ENCODE peak calls at places on chromosomes 4 and X, in six cellular contexts. One of them, this sample, is unnamed.

GRCh38 chrX:17813277-17813676 is 47.8 kb downstream of the RAI2 start:
- DNase-seq in mesenchymal stem cell: no peak
- DNase-seq in mesendoderm: no peak
- DNase-seq in neuronal stem cell: no peak
- DNase-seq in IMR-90: no peak
- DNase-seq in H9: no peak
- DNase-seq in this sample: no peak

GRCh38 chrX:118239471-118239870 is 106.4 kb upstream of the WDR44 start:
- DNase-seq in mesendoderm: no peak
- DNase-seq in mesenchymal stem cell: no peak
- DNase-seq in H9: no peak
- DNase-seq in neuronal stem cell: no peak
- DNase-seq in IMR-90: peak; percentile 61
- DNase-seq in this sample: no peak

GRCh38 chrX:63664083-63664482 is 120.9 kb downstream of the ARHGEF9 start:
- DNase-seq in mesenchymal stem cell: peak; percentile 51
- DNase-seq in mesendoderm: no peak
- DNase-seq in neuronal stem cell: no peak
- DNase-seq in H9: no peak
- DNase-seq in IMR-90: peak; percentile 33
- DNase-seq in this sample: no peak

GRCh38 chr4:123843137-123843536 is 446.5 kb downstream of the SPRY1 start:
- DNase-seq in mesenchymal stem cell: no peak
- DNase-seq in H9: no peak
- DNase-seq in IMR-90: no peak
- DNase-seq in neuronal stem cell: no peak
- DNase-seq in mesendoderm: no peak
- DNase-seq in this sample: no peak

GRCh38 chrX:39249999-39250398 is 448.7 kb downstream of the MID1IP1 start:
- DNase-seq in H9: no peak
- DNase-seq in IMR-90: no peak
- DNase-seq in mesenchymal stem cell: no peak
- DNase-seq in neuronal stem cell: no peak
- DNase-seq in mesendoderm: no peak
- DNase-seq in this sample: no peak

GRCh38 chr4:81631958-81632439 is 160.3 kb upstream of the RASGEF1B start:
- DNase-seq in mesendoderm: peak; percentile 93
- DNase-seq in mesenchymal stem cell: peak; percentile 70
- DNase-seq in IMR-90: peak; percentile 43
- DNase-seq in H9: no peak
- DNase-seq in neuronal stem cell: no peak
- DNase-seq in this sample: no peak

GRCh38 chrX:3518870-3519269 is 172.4 kb upstream of the MXRA5 start:
- DNase-seq in mesendoderm: peak; percentile 11
- DNase-seq in neuronal stem cell: no peak
- DNase-seq in IMR-90: peak; percentile 92
- DNase-seq in mesenchymal stem cell: peak; percentile 87
- DNase-seq in H9: peak; percentile 30
- DNase-seq in this sample: no peak

GRCh38 chrX:136121788-136122187 is 25.5 kb upstream of the FHL1 start:
- DNase-seq in mesenchymal stem cell: no peak
- DNase-seq in H9: no peak
- DNase-seq in IMR-90: no peak
- DNase-seq in mesendoderm: no peak
- DNase-seq in neuronal stem cell: no peak
- DNase-seq in this sample: no peak

GRCh38 chrX:71181558-71181909 is 36.9 kb downstream of the NLGN3 start:
- DNase-seq in mesenchymal stem cell: no peak
- DNase-seq in mesendoderm: no peak
- DNase-seq in H9: peak; percentile 34
- DNase-seq in neuronal stem cell: no peak
- DNase-seq in IMR-90: no peak
- DNase-seq in this sample: no peak

GRCh38 chr4:111685205-111685604 is 460.0 kb upstream of the FAM241A start:
- DNase-seq in mesendoderm: no peak
- DNase-seq in H9: no peak
- DNase-seq in neuronal stem cell: no peak
- DNase-seq in mesenchymal stem cell: no peak
- DNase-seq in IMR-90: no peak
- DNase-seq in this sample: no peak

GRCh38 chr4:88706574-88706973 is 8.9 kb upstream of the NAP1L5 start:
- DNase-seq in neuronal stem cell: no peak
- DNase-seq in mesendoderm: peak; percentile 60
- DNase-seq in H9: no peak
- DNase-seq in mesenchymal stem cell: peak; percentile 51
- DNase-seq in IMR-90: peak; percentile 77
- DNase-seq in this sample: peak; percentile 21

GRCh38 chr4:13645075-13645474 is 17.6 kb upstream of the BOD1L1 start:
- DNase-seq in mesenchymal stem cell: no peak
- DNase-seq in IMR-90: no peak
- DNase-seq in H9: no peak
- DNase-seq in mesendoderm: no peak
- DNase-seq in neuronal stem cell: no peak
- DNase-seq in this sample: no peak

GRCh38 chrX:44267116-44267515 is 76.4 kb downstream of the EFHC2 start:
- DNase-seq in neuronal stem cell: no peak
- DNase-seq in IMR-90: no peak
- DNase-seq in mesendoderm: no peak
- DNase-seq in H9: no peak
- DNase-seq in mesenchymal stem cell: no peak
- DNase-seq in this sample: no peak

GRCh38 chrX:19539665-19540064 is 24.4 kb upstream of the MAP3K15 start:
- DNase-seq in mesenchymal stem cell: no peak
- DNase-seq in H9: no peak
- DNase-seq in mesendoderm: no peak
- DNase-seq in neuronal stem cell: no peak
- DNase-seq in IMR-90: no peak
- DNase-seq in this sample: no peak

GRCh38 chr4:124936427-124936826 is 223.9 kb upstream of the ANKRD50 start:
- DNase-seq in mesendoderm: peak; percentile 70
- DNase-seq in mesenchymal stem cell: peak; percentile 54
- DNase-seq in neuronal stem cell: no peak
- DNase-seq in H9: no peak
- DNase-seq in IMR-90: peak; percentile 60
- DNase-seq in this sample: no peak

GRCh38 chr4:137422666-137423065 is 109.6 kb downstream of the PCDH18 start:
- DNase-seq in mesenchymal stem cell: peak; percentile 5
- DNase-seq in H9: no peak
- DNase-seq in neuronal stem cell: no peak
- DNase-seq in mesendoderm: no peak
- DNase-seq in IMR-90: no peak
- DNase-seq in this sample: no peak

GRCh38 chr4:74038161-74039064 is at the start of gene CXCL3:
- DNase-seq in IMR-90: peak; percentile 40
- DNase-seq in mesendoderm: peak; percentile 67
- DNase-seq in mesenchymal stem cell: peak; percentile 84
- DNase-seq in H9: peak; percentile 76
- DNase-seq in neuronal stem cell: peak; percentile 56
- DNase-seq in this sample: peak; percentile 27

GRCh38 chr4:46975841-46976551 is 17.4 kb downstream of the GABRA4 start:
- DNase-seq in H9: no peak
- DNase-seq in neuronal stem cell: no peak
- DNase-seq in IMR-90: peak; percentile 31
- DNase-seq in mesendoderm: no peak
- DNase-seq in mesenchymal stem cell: peak; percentile 50
- DNase-seq in this sample: peak; percentile 10

GRCh38 chr4:15303052-15303641 is 124.7 kb upstream of the C1QTNF7 start:
- DNase-seq in H9: no peak
- DNase-seq in mesenchymal stem cell: peak; percentile 96
- DNase-seq in mesendoderm: no peak
- DNase-seq in neuronal stem cell: no peak
- DNase-seq in IMR-90: peak; percentile 80
- DNase-seq in this sample: peak; percentile 78

GRCh38 chr4:127586922-127587571 is 45.7 kb upstream of the INTU start:
- DNase-seq in mesenchymal stem cell: peak; percentile 49
- DNase-seq in neuronal stem cell: no peak
- DNase-seq in IMR-90: peak; percentile 39
- DNase-seq in H9: peak; percentile 74
- DNase-seq in mesendoderm: peak; percentile 92
- DNase-seq in this sample: peak; percentile 33

GRCh38 chrX:9646471-9647038 is 119.1 kb downstream of the GPR143 start:
- DNase-seq in neuronal stem cell: no peak
- DNase-seq in mesenchymal stem cell: peak; percentile 57
- DNase-seq in H9: no peak
- DNase-seq in IMR-90: peak; percentile 36
- DNase-seq in mesendoderm: peak; percentile 52
- DNase-seq in this sample: no peak

GRCh38 chr4:538542-539142 is 37.5 kb downstream of the TMEM271 start:
- DNase-seq in neuronal stem cell: no peak
- DNase-seq in IMR-90: no peak
- DNase-seq in H9: no peak
- DNase-seq in mesendoderm: no peak
- DNase-seq in mesenchymal stem cell: no peak
- DNase-seq in this sample: no peak

GRCh38 chr4:163382178-163382869 is 38.6 kb downstream of the NPY5R start:
- DNase-seq in neuronal stem cell: no peak
- DNase-seq in H9: no peak
- DNase-seq in mesendoderm: no peak
- DNase-seq in IMR-90: no peak
- DNase-seq in mesenchymal stem cell: no peak
- DNase-seq in this sample: no peak

GRCh38 chrX:10237255-10237654 is 80.5 kb downstream of the CLCN4 start:
- DNase-seq in H9: no peak
- DNase-seq in mesendoderm: no peak
- DNase-seq in neuronal stem cell: no peak
- DNase-seq in mesenchymal stem cell: no peak
- DNase-seq in IMR-90: no peak
- DNase-seq in this sample: no peak

GRCh38 chrX:154762529-154763296 is at the start of gene DKC1:
- DNase-seq in mesenchymal stem cell: peak; percentile 94
- DNase-seq in IMR-90: peak; percentile 94
- DNase-seq in H9: peak; percentile 96
- DNase-seq in mesendoderm: peak; percentile 97
- DNase-seq in neuronal stem cell: peak; percentile 91
- DNase-seq in this sample: peak; percentile 93
- H3K18ac ChIP-seq in mesenchymal stem cell: peak within 1 kb of the TSS; percentile 43
- H3K18ac ChIP-seq in IMR-90: peak within 1 kb of the TSS; percentile 78
- H3K18ac ChIP-seq in H9: peak within 1 kb of the TSS; percentile 63
- H3K18ac ChIP-seq in mesendoderm: peak within 1 kb of the TSS; percentile 85
- H3K18ac ChIP-seq in neuronal stem cell: peak within 1 kb of the TSS; percentile 80
- H3K18ac ChIP-seq in this sample: peak within 1 kb of the TSS; percentile 49

DNA sequence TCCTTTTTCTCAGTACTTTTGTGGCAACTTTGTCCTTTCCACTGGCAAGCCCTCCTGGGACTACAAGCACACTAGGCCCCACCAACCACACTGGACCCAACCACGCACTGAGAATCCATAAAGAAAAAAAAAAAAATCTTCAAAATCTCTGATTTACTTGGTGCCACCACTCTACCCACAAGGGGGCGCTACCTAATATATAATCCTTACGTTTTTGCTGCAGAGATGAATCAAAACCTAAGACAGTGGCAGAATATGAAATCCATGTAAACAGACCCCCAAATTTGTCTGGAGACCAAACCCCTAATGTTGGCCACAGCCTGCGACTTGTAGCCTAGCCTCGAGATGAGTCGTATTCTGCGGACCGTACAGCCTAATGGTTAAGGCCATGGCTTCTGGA is 63.5 kb upstream of the ARHGAP36 start:
- DNase-seq in IMR-90: peak; percentile 2
- DNase-seq in neuronal stem cell: peak; percentile 9
- DNase-seq in mesendoderm: peak; percentile 6
- DNase-seq in H9: no peak
- DNase-seq in mesenchymal stem cell: peak; percentile 15
- DNase-seq in this sample: peak; percentile 49
- H3K18ac ChIP-seq in IMR-90: no peak overlapping the region
- H3K18ac ChIP-seq in neuronal stem cell: no peak overlapping the region
- H3K18ac ChIP-seq in mesendoderm: no peak overlapping the region
- H3K18ac ChIP-seq in H9: no peak overlapping the region
- H3K18ac ChIP-seq in mesenchymal stem cell: no peak overlapping the region
- H3K18ac ChIP-seq in this sample: no peak overlapping the region

GRCh38 chr4:1780435-1780834 is 12.7 kb upstream of the FGFR3 start:
- DNase-seq in mesendoderm: no peak
- DNase-seq in IMR-90: no peak
- DNase-seq in mesenchymal stem cell: no peak
- DNase-seq in H9: no peak
- DNase-seq in neuronal stem cell: no peak
- DNase-seq in this sample: no peak
- H3K18ac ChIP-seq in mesendoderm: no peak overlapping the region
- H3K18ac ChIP-seq in IMR-90: no peak overlapping the region
- H3K18ac ChIP-seq in mesenchymal stem cell: no peak overlapping the region
- H3K18ac ChIP-seq in H9: no peak overlapping the region
- H3K18ac ChIP-seq in neuronal stem cell: peak overlapping the region; percentile 99
- H3K18ac ChIP-seq in this sample: no peak overlapping the region

GRCh38 chrX:101659601-101660063 is at the start of gene ARMCX2:
- DNase-seq in H9: peak; percentile 62
- DNase-seq in IMR-90: peak; percentile 69
- DNase-seq in neuronal stem cell: peak; percentile 21
- DNase-seq in mesenchymal stem cell: peak; percentile 68
- DNase-seq in mesendoderm: peak; percentile 74
- DNase-seq in this sample: no peak
- H3K18ac ChIP-seq in H9: no peak within 1 kb of the TSS
- H3K18ac ChIP-seq in IMR-90: peak within 1 kb of the TSS; percentile 87
- H3K18ac ChIP-seq in neuronal stem cell: peak within 1 kb of the TSS; percentile 85
- H3K18ac ChIP-seq in mesenchymal stem cell: no peak within 1 kb of the TSS
- H3K18ac ChIP-seq in mesendoderm: peak within 1 kb of the TSS; percentile 76
- H3K18ac ChIP-seq in this sample: no peak within 1 kb of the TSS

GRCh38 chr4:154916068-154916467 is 135.0 kb downstream of the RBM46 start:
- DNase-seq in H9: no peak
- DNase-seq in neuronal stem cell: no peak
- DNase-seq in IMR-90: no peak
- DNase-seq in mesendoderm: no peak
- DNase-seq in mesenchymal stem cell: no peak
- DNase-seq in this sample: no peak
- H3K18ac ChIP-seq in H9: no peak overlapping the region
- H3K18ac ChIP-seq in neuronal stem cell: no peak overlapping the region
- H3K18ac ChIP-seq in IMR-90: no peak overlapping the region
- H3K18ac ChIP-seq in mesendoderm: no peak overlapping the region
- H3K18ac ChIP-seq in mesenchymal stem cell: no peak overlapping the region
- H3K18ac ChIP-seq in this sample: no peak overlapping the region

DNA sequence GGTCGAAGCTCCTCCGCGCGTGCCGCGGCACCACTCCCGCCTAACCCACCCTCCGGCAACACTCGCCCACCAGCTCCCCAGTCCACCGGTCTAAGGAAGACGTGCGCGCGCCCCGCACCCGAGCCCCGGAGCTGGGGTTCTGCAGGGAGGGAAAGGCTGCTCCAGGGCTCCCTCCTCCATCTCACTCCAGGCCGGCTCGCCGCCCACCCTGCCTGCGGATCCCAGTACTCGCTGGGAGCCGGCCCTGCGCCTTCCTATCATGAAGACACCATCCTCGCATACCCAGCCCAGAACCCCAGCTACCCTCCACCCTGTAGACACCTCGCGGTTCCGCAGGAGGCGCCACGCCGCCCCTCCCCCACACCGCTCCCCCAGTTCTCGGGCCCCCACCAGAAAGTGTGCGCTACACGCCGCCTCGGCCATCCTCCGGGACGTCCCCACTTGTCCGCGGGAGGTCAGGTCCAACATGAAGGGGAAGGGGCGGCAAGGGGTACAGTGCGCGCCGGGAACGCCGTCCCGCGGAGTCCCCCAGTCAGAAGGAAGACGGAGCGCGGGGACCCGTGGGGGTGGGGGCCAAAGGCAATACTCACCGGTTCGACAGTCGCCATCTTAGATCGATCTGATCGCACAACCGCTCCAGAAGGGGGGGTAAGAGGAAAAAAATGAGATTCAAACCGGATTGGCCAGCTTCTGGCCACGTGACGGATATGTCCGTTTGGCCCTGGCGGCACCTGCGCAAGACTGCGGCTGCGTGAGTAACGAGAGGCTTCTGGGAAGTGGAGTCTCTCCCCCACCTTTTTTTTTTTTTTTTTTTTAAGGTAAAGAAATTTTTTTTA is at the start of gene EIF4E:
- DNase-seq in mesenchymal stem cell: peak; percentile 99
- DNase-seq in H9: peak; percentile 98
- DNase-seq in IMR-90: peak; percentile 99
- DNase-seq in mesendoderm: peak; percentile 100
- DNase-seq in neuronal stem cell: peak; percentile 93
- DNase-seq in this sample: peak; percentile 98
- H3K18ac ChIP-seq in mesenchymal stem cell: peak within 1 kb of the TSS; percentile 99
- H3K18ac ChIP-seq in H9: peak within 1 kb of the TSS; percentile 94
- H3K18ac ChIP-seq in IMR-90: peak within 1 kb of the TSS; percentile 86
- H3K18ac ChIP-seq in mesendoderm: peak within 1 kb of the TSS; percentile 61
- H3K18ac ChIP-seq in neuronal stem cell: peak within 1 kb of the TSS; percentile 100
- H3K18ac ChIP-seq in this sample: peak within 1 kb of the TSS; percentile 94

This sample was measured in trophoblast cell.